ENCODE peak calls at places on chromosomes 12 and 14, in ten cellular contexts. L is GF-D8, B is iris pigment epithelial cell, Q is fibroblast of gingiva, E is neural crest cell, G is cardiac muscle cell, S is HuH-7.5, A is Peyer's patch, I is AML-193, V is left cardiac atrium. W is an unnamed sample.

GRCh38 chr12:100128509-100128908 is 14.2 kb downstream of the BLTP3B start:
- DNase-seq in A (no peak), S (peak), Q (peak), L (peak), E (no peak), B (peak), G (no peak), V (no peak), I (peak), W (no peak)

GRCh38 chr12:103799504-103800251 is 41.4 kb downstream of the NT5DC3 start:
- DNase-seq in V (no peak), E (no peak), S (peak), B (peak), L (peak), A (no peak), Q (peak), G (no peak), I (peak), W (no peak)

GRCh38 chr12:18690653-18691052 is 47.2 kb downstream of the PLCZ1 start:
- DNase-seq in I (no peak), B (peak), E (no peak), L (no peak), A (no peak), G (no peak), S (no peak), Q (no peak), V (no peak), W (no peak)

GRCh38 chr12:119725523-119725922 is 57.6 kb downstream of the PRKAB1 start:
- DNase-seq in E (no peak), V (no peak), G (no peak), A (no peak), S (no peak), B (peak), Q (no peak), I (no peak), L (no peak), W (no peak)

GRCh38 chr12:94743174-94743573 is 92.8 kb upstream of the TMCC3 start:
- DNase-seq in A (no peak), S (no peak), Q (no peak), G (no peak), V (no peak), B (no peak), I (no peak), E (no peak), L (no peak), W (no peak)

GRCh38 chr14:31752867-31753661 is 191.9 kb downstream of the NUBPL start:
- DNase-seq in L (no peak), E (no peak), I (no peak), B (no peak), S (no peak), G (no peak), Q (no peak), V (no peak), A (no peak), W (no peak)

GRCh38 chr14:55446833-55447232 is 6.4 kb upstream of the TBPL2 start:
- DNase-seq in G (peak), E (no peak), A (no peak), I (no peak), V (no peak), Q (peak), L (no peak), B (peak), S (no peak), W (no peak)

GRCh38 chr14:69644814-69645213 is 33.4 kb downstream of the SUSD6 start:
- DNase-seq in B (no peak), V (no peak), E (no peak), G (no peak), L (no peak), I (peak), S (no peak), Q (no peak), A (no peak), W (no peak)

GRCh38 chr12:109116611-109116949 is 193 bp downstream of the ACACB start:
- DNase-seq in B (no peak), Q (no peak), G (no peak), I (no peak), L (no peak), E (no peak), S (no peak), V (no peak), A (no peak), W (no peak)

GRCh38 chr12:130647814-130648213 is 68.3 kb downstream of the RIMBP2 start:
- DNase-seq in I (no peak), Q (no peak), S (no peak), V (no peak), B (no peak), L (no peak), E (no peak), G (no peak), A (no peak), W (no peak)